ENCODE peak calls at places on chromosome 11, in eight cellular contexts. M is stimulated activated CD4-positive, alpha-beta T cell treated with anti-CD3 and anti-CD28 coated beads, Interleukin-4, amount 100 ng/mL, for 48 hours; E is NCI-H345; A is Calu3; T is HTR-8/SVneo; V is RWPE1; Z is WTC11; P is M059J. J is an unnamed sample.

GRCh38 chr11:118545533-118545932 is 14.5 kb downstream of the TMEM25 start:
- DNase-seq in M (no peak), E (no peak), A (no peak), T (no peak), V (no peak), Z (no peak), P (no peak), J (no peak)

GRCh38 chr11:86954288-86955110 is 696 bp downstream of the FZD4 start:
- DNase-seq in M (no peak), E (peak; percentile 29), A (peak; percentile 5), T (no peak), V (peak; percentile 6), Z (peak; percentile 48), P (peak; percentile 39), J (peak; percentile 6)

GRCh38 chr11:43377380-43377779 is 18.7 kb downstream of the TTC17 start:
- DNase-seq in M (no peak), E (no peak), A (no peak), T (no peak), V (no peak), Z (no peak), P (no peak), J (no peak)

GRCh38 chr11:64334764-64335741 is 5.0 kb upstream of the CCDC88B start:
- DNase-seq in M (no peak), E (peak; percentile 84), A (peak; percentile 87), T (peak; percentile 97), V (peak; percentile 98), Z (no peak), P (peak; percentile 99), J (peak; percentile 99)

GRCh38 chr11:68370211-68371111 is 58.1 kb downstream of the LRP5 start:
- DNase-seq in M (no peak), E (no peak), A (no peak), T (no peak), V (no peak), Z (no peak), P (no peak), J (no peak)

GRCh38 chr11:134228625-134229024 is 4.2 kb downstream of the VPS26B start:
- DNase-seq in M (no peak), E (no peak), A (no peak), T (no peak), V (no peak), Z (no peak), P (no peak), J (no peak)

GRCh38 chr11:60530454-60530853 is 15.3 kb downstream of the MS4A13 start:
- DNase-seq in M (no peak), E (no peak), A (no peak), T (no peak), V (no peak), Z (no peak), P (no peak), J (no peak)

GRCh38 chr11:126834573-126834972 is 166.0 kb downstream of the KIRREL3 start:
- DNase-seq in M (no peak), E (no peak), A (no peak), T (no peak), V (no peak), Z (no peak), P (peak; percentile 49), J (no peak)

GRCh38 chr11:46066335-46066734 is 54.9 kb downstream of the PHF21A start:
- DNase-seq in M (no peak), E (no peak), A (no peak), T (no peak), V (peak; percentile 13), Z (no peak), P (no peak), J (peak; percentile 80)

GRCh38 chr11:62572431-62572830 is 1.3 kb downstream of the EEF1G start:
- DNase-seq in M (no peak), E (no peak), A (no peak), T (no peak), V (no peak), Z (no peak), P (no peak), J (no peak)

GRCh38 chr11:66247801-66248200 is 20.6 kb upstream of the RAB1B start:
- DNase-seq in M (no peak), E (no peak), A (no peak), T (no peak), V (no peak), Z (no peak), P (no peak), J (no peak)

GRCh38 chr11:86062719-86063118 is 6.2 kb downstream of the PICALM start:
- DNase-seq in M (no peak), E (no peak), A (no peak), T (no peak), V (no peak), Z (no peak), P (peak; percentile 40), J (no peak)

GRCh38 chr11:129639300-129639699 is 176.3 kb upstream of the TMEM45B start:
- DNase-seq in M (no peak), E (no peak), A (peak; percentile 19), T (peak; percentile 45), V (peak; percentile 80), Z (no peak), P (peak; percentile 98), J (peak; percentile 99)